ENCODE peak calls at places on chromosomes 3 and 15, in five cellular contexts. F is K562, N is A549, A is SK-N-SH, E is GM12878. Z is an unnamed sample.

GRCh38 chr3:125121246-125122010 is 65.6 kb upstream of the HEG1 start:
- DNase-seq in F (no peak), N (no peak), A (no peak), E (peak; percentile 60), Z (no peak)

GRCh38 chr3:44416031-44417030 is 61.1 kb downstream of the ZNF445 start:
- DNase-seq in F (no peak), N (no peak), A (no peak), E (no peak), Z (no peak)

GRCh38 chr15:75651810-75652543 is 4.3 kb downstream of the SNX33 start:
- DNase-seq in F (no peak), N (no peak), A (no peak), E (no peak), Z (no peak)

GRCh38 chr15:67409175-67409574 is 111.8 kb upstream of the C15orf61 start:
- DNase-seq in F (peak; percentile 56), N (no peak), A (no peak), E (no peak), Z (no peak)

GRCh38 chr3:159911664-159912037 is 77.0 kb upstream of the IL12A start:
- DNase-seq in F (no peak), N (no peak), A (no peak), E (no peak), Z (no peak)

GRCh38 chr3:46917257-46917656 is 39.7 kb downstream of the PTH1R start:
- DNase-seq in F (no peak), N (no peak), A (no peak), E (no peak), Z (no peak)

GRCh38 chr3:128995737-128996136 is 1.9 kb upstream of the CFAP92 start:
- DNase-seq in F (no peak), N (no peak), A (no peak), E (no peak), Z (no peak)

GRCh38 chr15:73284073-73284472 is 84.7 kb downstream of the HCN4 start:
- DNase-seq in F (peak; percentile 21), N (no peak), A (peak; percentile 56), E (no peak), Z (peak; percentile 43)

GRCh38 chr3:158710601-158711000 is 21.7 kb downstream of the RARRES1 start:
- DNase-seq in F (no peak), N (no peak), A (no peak), E (no peak), Z (no peak)

GRCh38 chr3:175270199-175270837 is 411.2 kb downstream of the NAALADL2 start:
- DNase-seq in F (no peak), N (no peak), A (peak; percentile 34), E (no peak), Z (peak; percentile 62)

GRCh38 chr3:148021400-148021799 is 612.2 kb downstream of the ZIC1 start:
- DNase-seq in F (no peak), N (no peak), A (no peak), E (no peak), Z (no peak)

GRCh38 chr15:74168673-74169274 is 4.7 kb upstream of the ISLR start:
- DNase-seq in F (no peak), N (no peak), A (peak; percentile 35), E (no peak), Z (no peak)

GRCh38 chr3:70851066-70851465 is 538.6 kb upstream of the MDFIC2 start:
- DNase-seq in F (no peak), N (no peak), A (no peak), E (no peak), Z (no peak)

GRCh38 chr3:46490338-46491084 is 7.3 kb upstream of the RTP3 start:
- DNase-seq in F (no peak), N (no peak), A (no peak), E (no peak), Z (peak; percentile 58)

GRCh38 chr3:134077649-134078081 is 47.9 kb upstream of the SLCO2A1 start:
- DNase-seq in F (no peak), N (no peak), A (peak; percentile 36), E (no peak), Z (no peak)

GRCh38 chr3:129313983-129314756 is 35.5 kb downstream of the HMCES start:
- DNase-seq in F (peak; percentile 26), N (no peak), A (peak; percentile 34), E (no peak), Z (peak; percentile 36)

GRCh38 chr15:64841258-64842098 is at the start of gene PLEKHO2:
- DNase-seq in F (peak; percentile 95), N (peak; percentile 99), A (peak; percentile 97), E (peak; percentile 53), Z (peak; percentile 92)

GRCh38 chr15:89361451-89362202 is 27.0 kb upstream of the POLG start:
- DNase-seq in F (peak; percentile 71), N (peak; percentile 96), A (peak; percentile 72), E (no peak), Z (peak; percentile 52)

GRCh38 chr15:33234019-33234418 is 39.5 kb upstream of the FMN1 start:
- DNase-seq in F (peak; percentile 22), N (peak; percentile 55), A (peak; percentile 43), E (no peak), Z (peak; percentile 45)

GRCh38 chr3:128804017-128804816 is 75.2 kb upstream of the ACAD9 start:
- DNase-seq in F (peak; percentile 59), N (no peak), A (no peak), E (peak; percentile 83), Z (peak; percentile 60)

GRCh38 chr3:108156312-108156853 is 65.6 kb upstream of the CD47 start:
- DNase-seq in F (no peak), N (no peak), A (no peak), E (no peak), Z (no peak)

GRCh38 chr3:108159128-108159527 is 63.1 kb downstream of the IFT57 start:
- DNase-seq in F (no peak), N (no peak), A (no peak), E (no peak), Z (peak; percentile 76)

GRCh38 chr3:108157275-108157674 is 64.9 kb downstream of the IFT57 start:
- DNase-seq in F (no peak), N (no peak), A (no peak), E (no peak), Z (no peak)

GRCh38 chr3:108159865-108160264 is 62.4 kb downstream of the IFT57 start:
- DNase-seq in F (no peak), N (no peak), A (no peak), E (no peak), Z (peak; percentile 66)
- TF ChIP-seq RCOR1 in F (no peak), N (no peak), A (no peak), E (no peak), Z (no peak)

GRCh38 chr3:167700926-167701325 is 33.8 kb downstream of the PDCD10 start:
- DNase-seq in F (no peak), N (no peak), A (no peak), E (no peak), Z (no peak)

GRCh38 chr3:167705840-167706239 is 28.9 kb downstream of the PDCD10 start:
- DNase-seq in F (no peak), N (no peak), A (no peak), E (no peak), Z (peak; percentile 56)

GRCh38 chr3:167694121-167694520 is 40.4 kb upstream of the WDR49 start:
- DNase-seq in F (no peak), N (no peak), A (no peak), E (no peak), Z (no peak)

DNA sequence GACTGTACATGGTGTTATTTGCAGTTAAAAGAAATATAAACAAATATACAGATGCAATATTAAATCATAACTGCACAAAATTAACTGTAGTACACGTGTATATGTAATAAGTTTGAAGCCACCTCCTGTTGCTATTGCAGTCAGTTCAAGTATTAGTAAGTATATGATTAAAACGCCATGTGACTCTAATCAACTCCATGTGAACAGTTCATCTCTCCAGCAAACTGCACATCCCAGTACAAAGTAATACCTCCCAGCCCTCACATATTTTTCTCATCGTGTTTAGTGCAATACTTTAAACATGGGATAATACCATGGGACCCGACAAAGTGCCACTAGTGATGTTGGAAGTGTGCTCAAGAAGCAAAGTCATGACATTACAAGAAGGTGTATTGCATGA is 34.6 kb downstream of the PDCD10 start:
- DNase-seq in F (no peak), N (no peak), A (no peak), E (no peak), Z (no peak)
- TF ChIP-seq RCOR1 in F (no peak), N (no peak), A (no peak), E (no peak), Z (no peak)

GRCh38 chr3:41794748-41795589 is 166.9 kb downstream of the ULK4 start:
- DNase-seq in F (no peak), N (no peak), A (no peak), E (no peak), Z (no peak)

GRCh38 chr3:41792806-41793205 is 169.1 kb downstream of the ULK4 start:
- DNase-seq in F (no peak), N (no peak), A (no peak), E (no peak), Z (no peak)
- TF ChIP-seq RCOR1 in F (no peak), N (no peak), A (no peak), E (no peak), Z (no peak)

GRCh38 chr3:14289590-14290453 is 111.2 kb downstream of the LSM3 start:
- DNase-seq in F (peak; percentile 72), N (peak; percentile 60), A (no peak), E (no peak), Z (peak; percentile 96)

GRCh38 chr3:14288168-14288788 is 109.7 kb downstream of the LSM3 start:
- DNase-seq in F (no peak), N (no peak), A (no peak), E (no peak), Z (no peak)

GRCh38 chr3:14286887-14287496 is 108.4 kb downstream of the LSM3 start:
- DNase-seq in F (no peak), N (no peak), A (no peak), E (no peak), Z (no peak)

GRCh38 chr3:14288833-14289451 is 110.3 kb downstream of the LSM3 start:
- DNase-seq in F (no peak), N (no peak), A (no peak), E (no peak), Z (no peak)

GRCh38 chr3:14290631-14291385 is 111.6 kb upstream of the SLC6A6 start:
- DNase-seq in F (no peak), N (no peak), A (no peak), E (no peak), Z (no peak)
- TF ChIP-seq RCOR1 in F (no peak), N (no peak), A (no peak), E (no peak), Z (no peak)

Z was measured in IMR-90.